ENCODE peak calls at places on chromosome 14, in nine cellular contexts. One of them, this sample, is unnamed.

GRCh38 chr14:56491299-56492285 is 88.0 kb upstream of the TMEM260 start:
- DNase-seq in NCI-H1105 treated with DMSO at 0.1 percent for 48 hours: peak
- DNase-seq in RCC 7860: peak
- DNase-seq in endodermal cell: peak
- DNase-seq in HT1080: peak
- DNase-seq in progenitor cell of endocrine pancreas: peak
- DNase-seq in NCI-H2081: peak
- DNase-seq in GM04503: no peak
- DNase-seq in heart left ventricle: peak
- DNase-seq in this sample: peak

GRCh38 chr14:31968107-31968810 is 108.8 kb upstream of the ARHGAP5 start:
- DNase-seq in endodermal cell: no peak
- DNase-seq in NCI-H1105 treated with DMSO at 0.1 percent for 48 hours: no peak
- DNase-seq in HT1080: peak
- DNase-seq in progenitor cell of endocrine pancreas: no peak
- DNase-seq in heart left ventricle: no peak
- DNase-seq in NCI-H2081: no peak
- DNase-seq in GM04503: peak
- DNase-seq in RCC 7860: peak
- DNase-seq in this sample: no peak

GRCh38 chr14:54662491-54663116 is 95.7 kb downstream of the SAMD4A start:
- DNase-seq in RCC 7860: no peak
- DNase-seq in endodermal cell: peak
- DNase-seq in heart left ventricle: no peak
- DNase-seq in progenitor cell of endocrine pancreas: no peak
- DNase-seq in HT1080: no peak
- DNase-seq in NCI-H2081: no peak
- DNase-seq in NCI-H1105 treated with DMSO at 0.1 percent for 48 hours: no peak
- DNase-seq in GM04503: no peak
- DNase-seq in this sample: peak

GRCh38 chr14:79638647-79639266 is 572.5 kb downstream of the DIO2 start:
- DNase-seq in HT1080: no peak
- DNase-seq in GM04503: no peak
- DNase-seq in progenitor cell of endocrine pancreas: no peak
- DNase-seq in RCC 7860: no peak
- DNase-seq in heart left ventricle: no peak
- DNase-seq in NCI-H1105 treated with DMSO at 0.1 percent for 48 hours: no peak
- DNase-seq in NCI-H2081: no peak
- DNase-seq in endodermal cell: no peak
- DNase-seq in this sample: peak

GRCh38 chr14:89164168-89165074 is 252.6 kb downstream of the FOXN3 start:
- DNase-seq in GM04503: no peak
- DNase-seq in NCI-H1105 treated with DMSO at 0.1 percent for 48 hours: no peak
- DNase-seq in endodermal cell: no peak
- DNase-seq in progenitor cell of endocrine pancreas: no peak
- DNase-seq in NCI-H2081: no peak
- DNase-seq in RCC 7860: no peak
- DNase-seq in HT1080: no peak
- DNase-seq in heart left ventricle: no peak
- DNase-seq in this sample: no peak

GRCh38 chr14:21558703-21559063 is 21.2 kb downstream of the OR10G3 start:
- DNase-seq in RCC 7860: no peak
- DNase-seq in NCI-H2081: no peak
- DNase-seq in HT1080: no peak
- DNase-seq in endodermal cell: no peak
- DNase-seq in heart left ventricle: no peak
- DNase-seq in NCI-H1105 treated with DMSO at 0.1 percent for 48 hours: no peak
- DNase-seq in progenitor cell of endocrine pancreas: no peak
- DNase-seq in GM04503: no peak
- DNase-seq in this sample: no peak

GRCh38 chr14:70655110-70655826 is 13.6 kb downstream of the TTC9 start:
- DNase-seq in endodermal cell: peak
- DNase-seq in HT1080: peak
- DNase-seq in RCC 7860: no peak
- DNase-seq in progenitor cell of endocrine pancreas: no peak
- DNase-seq in NCI-H2081: no peak
- DNase-seq in NCI-H1105 treated with DMSO at 0.1 percent for 48 hours: no peak
- DNase-seq in GM04503: no peak
- DNase-seq in heart left ventricle: no peak
- DNase-seq in this sample: peak

GRCh38 chr14:89277229-89277628 is 139.8 kb downstream of the FOXN3 start:
- DNase-seq in NCI-H1105 treated with DMSO at 0.1 percent for 48 hours: peak
- DNase-seq in endodermal cell: no peak
- DNase-seq in progenitor cell of endocrine pancreas: no peak
- DNase-seq in GM04503: no peak
- DNase-seq in HT1080: no peak
- DNase-seq in RCC 7860: no peak
- DNase-seq in NCI-H2081: no peak
- DNase-seq in heart left ventricle: no peak
- DNase-seq in this sample: no peak

GRCh38 chr14:99035268-99035667 is 236.7 kb downstream of the BCL11B start:
- DNase-seq in GM04503: no peak
- DNase-seq in NCI-H2081: no peak
- DNase-seq in RCC 7860: no peak
- DNase-seq in NCI-H1105 treated with DMSO at 0.1 percent for 48 hours: no peak
- DNase-seq in HT1080: no peak
- DNase-seq in heart left ventricle: peak
- DNase-seq in progenitor cell of endocrine pancreas: no peak
- DNase-seq in endodermal cell: no peak
- DNase-seq in this sample: no peak

GRCh38 chr14:31388687-31389413 is 31.5 kb downstream of the HEATR5A start:
- DNase-seq in RCC 7860: no peak
- DNase-seq in heart left ventricle: no peak
- DNase-seq in endodermal cell: no peak
- DNase-seq in NCI-H2081: no peak
- DNase-seq in progenitor cell of endocrine pancreas: no peak
- DNase-seq in NCI-H1105 treated with DMSO at 0.1 percent for 48 hours: no peak
- DNase-seq in HT1080: no peak
- DNase-seq in GM04503: no peak
- DNase-seq in this sample: no peak

GRCh38 chr14:95046711-95047681 is 110.3 kb downstream of the DICER1 start:
- DNase-seq in NCI-H2081: no peak
- DNase-seq in NCI-H1105 treated with DMSO at 0.1 percent for 48 hours: no peak
- DNase-seq in RCC 7860: no peak
- DNase-seq in progenitor cell of endocrine pancreas: no peak
- DNase-seq in heart left ventricle: no peak
- DNase-seq in HT1080: peak
- DNase-seq in GM04503: no peak
- DNase-seq in endodermal cell: peak
- DNase-seq in this sample: no peak

GRCh38 chr14:23692416-23692815 is 56.3 kb downstream of the DHRS2 start:
- DNase-seq in GM04503: no peak
- DNase-seq in heart left ventricle: no peak
- DNase-seq in HT1080: no peak
- DNase-seq in progenitor cell of endocrine pancreas: no peak
- DNase-seq in NCI-H1105 treated with DMSO at 0.1 percent for 48 hours: no peak
- DNase-seq in NCI-H2081: no peak
- DNase-seq in RCC 7860: no peak
- DNase-seq in endodermal cell: no peak
- DNase-seq in this sample: no peak

GRCh38 chr14:41605550-41606248 is 977 bp upstream of the LRFN5 start:
- DNase-seq in heart left ventricle: no peak
- DNase-seq in NCI-H2081: no peak
- DNase-seq in GM04503: no peak
- DNase-seq in HT1080: no peak
- DNase-seq in NCI-H1105 treated with DMSO at 0.1 percent for 48 hours: peak
- DNase-seq in RCC 7860: no peak
- DNase-seq in endodermal cell: peak
- DNase-seq in progenitor cell of endocrine pancreas: peak
- DNase-seq in this sample: no peak

GRCh38 chr14:91714805-91715204 is 17.1 kb downstream of the CATSPERB start:
- DNase-seq in endodermal cell: peak
- DNase-seq in NCI-H1105 treated with DMSO at 0.1 percent for 48 hours: no peak
- DNase-seq in RCC 7860: no peak
- DNase-seq in NCI-H2081: no peak
- DNase-seq in heart left ventricle: no peak
- DNase-seq in GM04503: no peak
- DNase-seq in progenitor cell of endocrine pancreas: no peak
- DNase-seq in HT1080: peak
- DNase-seq in this sample: no peak

GRCh38 chr14:58455593-58456265 is 28.2 kb downstream of the KIAA0586 start:
- DNase-seq in NCI-H2081: no peak
- DNase-seq in endodermal cell: no peak
- DNase-seq in GM04503: no peak
- DNase-seq in HT1080: peak
- DNase-seq in heart left ventricle: no peak
- DNase-seq in NCI-H1105 treated with DMSO at 0.1 percent for 48 hours: no peak
- DNase-seq in progenitor cell of endocrine pancreas: no peak
- DNase-seq in RCC 7860: no peak
- DNase-seq in this sample: no peak

GRCh38 chr14:94722397-94722796 is 47.5 kb downstream of the GSC start:
- DNase-seq in endodermal cell: no peak
- DNase-seq in GM04503: no peak
- DNase-seq in RCC 7860: no peak
- DNase-seq in NCI-H1105 treated with DMSO at 0.1 percent for 48 hours: no peak
- DNase-seq in progenitor cell of endocrine pancreas: no peak
- DNase-seq in HT1080: no peak
- DNase-seq in heart left ventricle: no peak
- DNase-seq in NCI-H2081: no peak
- DNase-seq in this sample: no peak

GRCh38 chr14:22558221-22558913 is 30.7 kb downstream of the DAD1 start:
- DNase-seq in endodermal cell: peak
- DNase-seq in GM04503: no peak
- DNase-seq in HT1080: no peak
- DNase-seq in NCI-H1105 treated with DMSO at 0.1 percent for 48 hours: no peak
- DNase-seq in NCI-H2081: no peak
- DNase-seq in progenitor cell of endocrine pancreas: no peak
- DNase-seq in RCC 7860: no peak
- DNase-seq in heart left ventricle: no peak
- DNase-seq in this sample: peak

GRCh38 chr14:33280646-33281045 is 342.0 kb downstream of the NPAS3 start:
- DNase-seq in RCC 7860: peak
- DNase-seq in GM04503: peak
- DNase-seq in heart left ventricle: no peak
- DNase-seq in NCI-H2081: no peak
- DNase-seq in endodermal cell: no peak
- DNase-seq in HT1080: peak
- DNase-seq in NCI-H1105 treated with DMSO at 0.1 percent for 48 hours: no peak
- DNase-seq in progenitor cell of endocrine pancreas: no peak
- DNase-seq in this sample: no peak

GRCh38 chr14:99158646-99159165 is 113.3 kb downstream of the BCL11B start:
- DNase-seq in NCI-H1105 treated with DMSO at 0.1 percent for 48 hours: no peak
- DNase-seq in NCI-H2081: no peak
- DNase-seq in progenitor cell of endocrine pancreas: no peak
- DNase-seq in heart left ventricle: no peak
- DNase-seq in HT1080: no peak
- DNase-seq in RCC 7860: no peak
- DNase-seq in GM04503: no peak
- DNase-seq in endodermal cell: peak
- DNase-seq in this sample: no peak

GRCh38 chr14:36452850-36453249 is 67.2 kb downstream of the NKX2-1 start:
- DNase-seq in RCC 7860: no peak
- DNase-seq in NCI-H1105 treated with DMSO at 0.1 percent for 48 hours: peak
- DNase-seq in GM04503: no peak
- DNase-seq in progenitor cell of endocrine pancreas: no peak
- DNase-seq in NCI-H2081: no peak
- DNase-seq in endodermal cell: no peak
- DNase-seq in heart left ventricle: no peak
- DNase-seq in HT1080: no peak
- DNase-seq in this sample: no peak

GRCh38 chr14:22685467-22685866 is 41.3 kb upstream of the OR6J1 start:
- DNase-seq in endodermal cell: no peak
- DNase-seq in NCI-H1105 treated with DMSO at 0.1 percent for 48 hours: no peak
- DNase-seq in GM04503: no peak
- DNase-seq in NCI-H2081: no peak
- DNase-seq in RCC 7860: no peak
- DNase-seq in progenitor cell of endocrine pancreas: no peak
- DNase-seq in HT1080: no peak
- DNase-seq in heart left ventricle: no peak
- DNase-seq in this sample: peak

GRCh38 chr14:52473557-52473956 is 78.7 kb downstream of the TXNDC16 start:
- DNase-seq in heart left ventricle: no peak
- DNase-seq in NCI-H1105 treated with DMSO at 0.1 percent for 48 hours: peak
- DNase-seq in endodermal cell: no peak
- DNase-seq in GM04503: no peak
- DNase-seq in HT1080: peak
- DNase-seq in progenitor cell of endocrine pancreas: no peak
- DNase-seq in RCC 7860: peak
- DNase-seq in NCI-H2081: no peak
- DNase-seq in this sample: peak

GRCh38 chr14:104601786-104602185 is 2.8 kb downstream of the TMEM179 start:
- DNase-seq in GM04503: peak
- DNase-seq in RCC 7860: no peak
- DNase-seq in progenitor cell of endocrine pancreas: no peak
- DNase-seq in NCI-H1105 treated with DMSO at 0.1 percent for 48 hours: peak
- DNase-seq in heart left ventricle: no peak
- DNase-seq in NCI-H2081: no peak
- DNase-seq in HT1080: no peak
- DNase-seq in endodermal cell: no peak
- DNase-seq in this sample: no peak

GRCh38 chr14:68458840-68459469 is 333.9 kb downstream of the ZFP36L1 start:
- DNase-seq in HT1080: peak
- DNase-seq in endodermal cell: peak
- DNase-seq in NCI-H1105 treated with DMSO at 0.1 percent for 48 hours: peak
- DNase-seq in GM04503: peak
- DNase-seq in RCC 7860: peak
- DNase-seq in NCI-H2081: no peak
- DNase-seq in heart left ventricle: peak
- DNase-seq in progenitor cell of endocrine pancreas: no peak
- DNase-seq in this sample: peak

GRCh38 chr14:68945190-68945584 is 33.9 kb downstream of the ACTN1 start:
- DNase-seq in NCI-H2081: no peak
- DNase-seq in RCC 7860: no peak
- DNase-seq in endodermal cell: no peak
- DNase-seq in progenitor cell of endocrine pancreas: no peak
- DNase-seq in heart left ventricle: no peak
- DNase-seq in GM04503: no peak
- DNase-seq in HT1080: no peak
- DNase-seq in NCI-H1105 treated with DMSO at 0.1 percent for 48 hours: no peak
- DNase-seq in this sample: no peak

GRCh38 chr14:48096869-48097268 is 421.5 kb upstream of the MDGA2 start:
- DNase-seq in progenitor cell of endocrine pancreas: no peak
- DNase-seq in NCI-H2081: no peak
- DNase-seq in HT1080: peak
- DNase-seq in heart left ventricle: no peak
- DNase-seq in RCC 7860: no peak
- DNase-seq in NCI-H1105 treated with DMSO at 0.1 percent for 48 hours: no peak
- DNase-seq in GM04503: no peak
- DNase-seq in endodermal cell: no peak
- DNase-seq in this sample: no peak

GRCh38 chr14:62409909-62410308 is 635.3 kb downstream of the KCNH5 start:
- DNase-seq in NCI-H1105 treated with DMSO at 0.1 percent for 48 hours: no peak
- DNase-seq in heart left ventricle: no peak
- DNase-seq in progenitor cell of endocrine pancreas: no peak
- DNase-seq in GM04503: peak
- DNase-seq in NCI-H2081: no peak
- DNase-seq in HT1080: peak
- DNase-seq in RCC 7860: no peak
- DNase-seq in endodermal cell: no peak
- DNase-seq in this sample: no peak

GRCh38 chr14:60250318-60251035 is 1.5 kb downstream of the PPM1A start:
- DNase-seq in endodermal cell: no peak
- DNase-seq in GM04503: no peak
- DNase-seq in NCI-H1105 treated with DMSO at 0.1 percent for 48 hours: peak
- DNase-seq in HT1080: peak
- DNase-seq in progenitor cell of endocrine pancreas: no peak
- DNase-seq in RCC 7860: peak
- DNase-seq in heart left ventricle: no peak
- DNase-seq in NCI-H2081: no peak
- DNase-seq in this sample: peak

GRCh38 chr14:24080888-24081738 is 9.8 kb downstream of the CPNE6 start:
- DNase-seq in progenitor cell of endocrine pancreas: peak
- DNase-seq in NCI-H2081: peak
- DNase-seq in GM04503: no peak
- DNase-seq in NCI-H1105 treated with DMSO at 0.1 percent for 48 hours: peak
- DNase-seq in HT1080: no peak
- DNase-seq in endodermal cell: peak
- DNase-seq in RCC 7860: no peak
- DNase-seq in heart left ventricle: no peak
- DNase-seq in this sample: peak

GRCh38 chr14:37889087-37889486 is 293.7 kb downstream of the TTC6 start:
- DNase-seq in NCI-H1105 treated with DMSO at 0.1 percent for 48 hours: peak
- DNase-seq in progenitor cell of endocrine pancreas: no peak
- DNase-seq in HT1080: no peak
- DNase-seq in NCI-H2081: no peak
- DNase-seq in RCC 7860: no peak
- DNase-seq in GM04503: no peak
- DNase-seq in heart left ventricle: peak
- DNase-seq in endodermal cell: peak
- DNase-seq in this sample: no peak

GRCh38 chr14:71487449-71487848 is 444.8 kb upstream of the RGS6 start:
- DNase-seq in RCC 7860: no peak
- DNase-seq in HT1080: no peak
- DNase-seq in progenitor cell of endocrine pancreas: no peak
- DNase-seq in heart left ventricle: no peak
- DNase-seq in endodermal cell: no peak
- DNase-seq in GM04503: no peak
- DNase-seq in NCI-H2081: no peak
- DNase-seq in NCI-H1105 treated with DMSO at 0.1 percent for 48 hours: no peak
- DNase-seq in this sample: no peak